ENCODE peak calls at places on chromosomes 2 and 18, in eight cellular contexts. Z, M, F, K, I, S, W and C are unnamed samples.
A peak's percentile ranks its signal among the peaks of the same experiment; 100 is the strongest.

GRCh38 chr2:135050684-135051083 is 1.4 kb upstream of the RAB3GAP1 start:
- ATAC-seq in Z (no peak), M (peak; percentile 43), F (peak; percentile 29), K (no peak), I (no peak), S (no peak), W (no peak), C (no peak)

GRCh38 chr2:98465456-98466201 is 21.0 kb downstream of the INPP4A start:
- ATAC-seq in Z (no peak), M (peak; percentile 17), F (peak; percentile 86), K (peak; percentile 10), I (peak; percentile 73), S (no peak), W (peak; percentile 58), C (peak; percentile 58)

GRCh38 chr2:220441404-220441803 is 814.0 kb downstream of the SLC4A3 start:
- ATAC-seq in Z (no peak), M (no peak), F (no peak), K (no peak), I (no peak), S (no peak), W (no peak), C (no peak)

GRCh38 chr18:9913526-9914333 is at the start of gene VAPA:
- ATAC-seq in Z (peak; percentile 91), M (peak; percentile 94), F (peak; percentile 81), K (peak; percentile 89), I (peak; percentile 97), S (peak; percentile 87), W (peak; percentile 91), C (peak; percentile 97)

GRCh38 chr2:44836174-44836573 is 105.3 kb upstream of the SIX3 start:
- ATAC-seq in Z (no peak), M (no peak), F (no peak), K (no peak), I (no peak), S (no peak), W (peak; percentile 64), C (no peak)

GRCh38 chr2:162929571-162929970 is 91.0 kb upstream of the KCNH7 start:
- ATAC-seq in Z (no peak), M (no peak), F (no peak), K (no peak), I (peak; percentile 66), S (no peak), W (no peak), C (no peak)

GRCh38 chr2:128371648-128372345 is 53.1 kb upstream of the HS6ST1 start:
- ATAC-seq in Z (no peak), M (no peak), F (no peak), K (no peak), I (no peak), S (no peak), W (peak; percentile 44), C (no peak)

GRCh38 chr2:88108796-88109195 is 19.1 kb downstream of the FABP1 start:
- ATAC-seq in Z (no peak), M (no peak), F (no peak), K (no peak), I (no peak), S (no peak), W (no peak), C (no peak)

GRCh38 chr18:623760-624620 is 27.2 kb downstream of the CLUL1 start:
- ATAC-seq in Z (peak; percentile 95), M (peak; percentile 99), F (peak; percentile 95), K (peak; percentile 100), I (peak; percentile 71), S (peak; percentile 100), W (peak; percentile 97), C (peak; percentile 41)

GRCh38 chr2:72841462-72842125 is 15.8 kb upstream of the EXOC6B start:
- ATAC-seq in Z (no peak), M (peak; percentile 63), F (no peak), K (no peak), I (no peak), S (no peak), W (peak; percentile 40), C (no peak)

GRCh38 chr2:202122975-202123765 is 50.1 kb downstream of the KIAA2012 start:
- ATAC-seq in Z (no peak), M (peak; percentile 53), F (no peak), K (peak; percentile 86), I (no peak), S (no peak), W (no peak), C (no peak)

GRCh38 chr2:133652407-133652806 is 84.1 kb upstream of the NCKAP5 start:
- ATAC-seq in Z (no peak), M (no peak), F (no peak), K (no peak), I (no peak), S (no peak), W (no peak), C (no peak)

GRCh38 chr2:60840880-60841279 is 40.5 kb upstream of the REL start:
- ATAC-seq in Z (no peak), M (no peak), F (no peak), K (no peak), I (no peak), S (no peak), W (peak; percentile 63), C (no peak)

GRCh38 chr2:236785611-236786057 is 216.0 kb downstream of the ACKR3 start:
- ATAC-seq in Z (no peak), M (no peak), F (no peak), K (no peak), I (no peak), S (no peak), W (no peak), C (peak; percentile 41)

GRCh38 chr2:148020036-148020357 is 540 bp downstream of the ORC4 start:
- ATAC-seq in Z (no peak), M (peak; percentile 47), F (no peak), K (peak; percentile 5), I (peak; percentile 15), S (peak; percentile 7), W (peak; percentile 32), C (no peak)

GRCh38 chr2:25340340-25340886 is 1.3 kb downstream of the DNMT3A start:
- ATAC-seq in Z (no peak), M (no peak), F (no peak), K (peak; percentile 8), I (no peak), S (no peak), W (no peak), C (no peak)

GRCh38 chr2:43268066-43268971 is 41.9 kb upstream of the ZFP36L2 start:
- ATAC-seq in Z (no peak), M (peak; percentile 35), F (no peak), K (no peak), I (no peak), S (no peak), W (no peak), C (peak; percentile 6)

GRCh38 chr18:69874058-69874457 is 73.6 kb downstream of the CD226 start:
- ATAC-seq in Z (no peak), M (no peak), F (no peak), K (no peak), I (no peak), S (no peak), W (no peak), C (no peak)

GRCh38 chr2:37997629-37998028 is 72.5 kb downstream of the RMDN2 start:
- ATAC-seq in Z (no peak), M (no peak), F (no peak), K (no peak), I (no peak), S (no peak), W (no peak), C (no peak)

GRCh38 chr2:99867690-99868089 is 274.7 kb downstream of the AFF3 start:
- ATAC-seq in Z (no peak), M (no peak), F (no peak), K (no peak), I (no peak), S (no peak), W (no peak), C (no peak)

GRCh38 chr2:156434461-156435291 is 1.5 kb upstream of the GPD2 start:
- ATAC-seq in Z (no peak), M (no peak), F (no peak), K (no peak), I (no peak), S (no peak), W (no peak), C (no peak)

DNA sequence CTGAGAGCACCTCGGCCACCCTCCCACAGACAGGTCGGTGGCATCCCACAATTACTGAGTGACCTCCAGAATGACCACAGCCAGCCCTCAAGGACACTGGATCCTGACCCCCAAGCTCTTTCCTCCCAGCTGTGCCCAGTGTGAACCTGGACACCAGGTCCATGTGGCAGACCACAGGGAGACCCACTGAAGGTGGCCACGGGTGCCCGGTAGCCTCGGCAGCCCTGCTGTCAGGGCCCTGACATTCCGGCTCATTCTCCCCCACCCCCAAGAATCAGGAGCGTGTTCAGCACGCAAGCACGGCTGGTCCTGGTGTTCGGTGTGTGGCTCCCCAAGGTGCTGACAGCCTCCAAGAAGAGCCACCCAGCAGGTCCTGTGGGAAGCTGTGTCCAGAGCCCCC is 32.8 kb downstream of the AQP12A start:
- ATAC-seq in Z (no peak), M (no peak), F (no peak), K (no peak), I (no peak), S (no peak), W (no peak), C (no peak)
- TF ChIP-seq POLR2AphosphoS5 in Z (no peak), M (no peak), F (no peak), K (no peak), I (no peak), S (no peak), W (no peak), C (no peak)

DNA sequence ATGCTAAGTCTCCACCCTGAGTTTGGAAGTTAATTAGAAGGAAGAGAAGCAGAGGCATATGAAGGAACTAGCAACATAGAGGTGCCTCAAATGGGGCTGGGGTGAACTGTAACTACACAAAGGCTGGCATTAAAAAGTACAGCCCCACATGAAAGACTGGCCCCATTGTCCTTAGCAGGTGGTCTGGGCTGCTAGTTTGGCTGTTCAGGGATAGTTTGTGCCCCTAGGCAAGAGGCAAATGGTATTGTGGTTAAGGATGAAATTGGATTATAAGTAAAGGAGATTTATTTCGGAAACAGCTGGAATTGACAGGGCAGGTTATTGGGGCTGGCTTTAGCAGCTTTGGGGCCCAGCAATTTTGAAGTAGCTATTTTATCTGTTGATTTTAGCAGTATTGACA is 365.7 kb upstream of the TNP1 start:
- ATAC-seq in Z (no peak), M (no peak), F (no peak), K (no peak), I (no peak), S (no peak), W (no peak), C (no peak)
- H3K4me1 ChIP-seq in Z (no peaks in the 10 kb centered on the region), M (no peaks in the 10 kb centered on the region), F (no peaks in the 10 kb centered on the region), K (no peaks in the 10 kb centered on the region), I (no peaks in the 10 kb centered on the region), S (no peaks in the 10 kb centered on the region), W (peaks cover 30% of the 10 kb centered on the region), C (no peaks in the 10 kb centered on the region)

DNA sequence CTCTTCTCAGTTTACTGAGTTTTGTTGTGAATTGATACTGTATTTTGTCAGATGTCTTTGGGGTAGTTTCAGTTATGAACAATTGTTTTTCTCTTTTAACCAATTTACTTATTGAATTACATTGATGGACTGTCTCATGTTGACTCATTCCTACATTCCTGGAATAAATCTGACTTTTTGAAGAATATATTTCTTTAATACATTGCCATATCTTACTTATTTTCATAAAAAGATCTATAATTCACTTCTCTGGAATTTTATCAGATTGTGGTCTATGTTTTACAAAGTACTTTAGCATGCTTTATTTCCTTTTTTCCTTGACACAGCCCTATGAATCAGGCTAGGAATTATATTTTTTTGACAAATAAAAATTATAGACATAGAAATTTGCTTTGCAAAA is 268.3 kb downstream of the PLCL1 start:
- ATAC-seq in Z (no peak), M (no peak), F (no peak), K (no peak), I (no peak), S (no peak), W (no peak), C (no peak)
- TF ChIP-seq POLR2AphosphoS5 in Z (no peak), M (no peak), F (no peak), K (no peak), I (no peak), S (no peak), W (no peak), C (no peak)

GRCh38 chr2:10389191-10389590 is 58.9 kb downstream of the ODC1 start:
- ATAC-seq in Z (no peak), M (no peak), F (no peak), K (no peak), I (no peak), S (no peak), W (no peak), C (no peak)
- H3K4me1 ChIP-seq in Z (peaks cover 93% of the 10 kb centered on the region), M (peaks cover 35% of the 10 kb centered on the region), F (peaks cover 46% of the 10 kb centered on the region), K (peaks cover 12% of the 10 kb centered on the region), I (peaks cover 97% of the 10 kb centered on the region), S (peaks cover 48% of the 10 kb centered on the region), W (no peaks in the 10 kb centered on the region), C (no peaks in the 10 kb centered on the region)